ENCODE peak calls at places on chromosomes 13 and 19, in eight cellular contexts. U is DND-41, W is thoracic aorta, M is hepatocyte, G is lung, L is neural crest cell, A is PC-3, O is GM20000. J is an unnamed sample.
A peak's percentile ranks its signal among the peaks of the same experiment; 100 is the strongest.

GRCh38 chr13:20015763-20016162 is 57.2 kb downstream of the ZMYM2 start:
- DNase-seq in O (no peak), G (no peak), U (no peak), M (no peak), A (no peak), W (no peak), L (no peak), J (no peak)

GRCh38 chr13:39038569-39038898 is 278 bp downstream of the NHLRC3 start:
- DNase-seq in O (peak; percentile 24), M (no peak), A (peak; percentile 8), U (no peak), L (no peak), W (no peak), G (peak; percentile 36), J (no peak)

GRCh38 chr13:97243915-97244820 is 22.0 kb downstream of the MBNL2 start:
- DNase-seq in M (no peak), G (no peak), U (no peak), O (no peak), W (no peak), A (no peak), L (no peak), J (no peak)

GRCh38 chr13:63636231-63636993 is 2220.8 kb upstream of the PCDH20 start:
- DNase-seq in O (peak; percentile 5), M (no peak), W (no peak), A (peak; percentile 9), U (peak; percentile 7), L (no peak), G (no peak), J (no peak)

GRCh38 chr19:46660008-46660517 is 919 bp downstream of the DACT3 start:
- DNase-seq in O (no peak), M (peak; percentile 72), L (peak; percentile 26), U (no peak), G (no peak), W (no peak), A (no peak), J (no peak)

GRCh38 chr13:93368296-93368695 is 141.7 kb downstream of the GPC6 start:
- DNase-seq in G (no peak), L (no peak), A (no peak), O (no peak), M (no peak), U (no peak), W (no peak), J (no peak)

GRCh38 chr13:49298903-49299605 is 51.3 kb downstream of the CDADC1 start:
- DNase-seq in L (no peak), A (no peak), O (no peak), U (no peak), W (no peak), G (no peak), M (no peak), J (no peak)

GRCh38 chr13:32001392-32001768 is 30.2 kb upstream of the FRY start:
- DNase-seq in L (no peak), M (peak; percentile 50), G (no peak), W (no peak), U (peak; percentile 5), A (peak; percentile 60), O (peak; percentile 84), J (peak; percentile 71)

DNA sequence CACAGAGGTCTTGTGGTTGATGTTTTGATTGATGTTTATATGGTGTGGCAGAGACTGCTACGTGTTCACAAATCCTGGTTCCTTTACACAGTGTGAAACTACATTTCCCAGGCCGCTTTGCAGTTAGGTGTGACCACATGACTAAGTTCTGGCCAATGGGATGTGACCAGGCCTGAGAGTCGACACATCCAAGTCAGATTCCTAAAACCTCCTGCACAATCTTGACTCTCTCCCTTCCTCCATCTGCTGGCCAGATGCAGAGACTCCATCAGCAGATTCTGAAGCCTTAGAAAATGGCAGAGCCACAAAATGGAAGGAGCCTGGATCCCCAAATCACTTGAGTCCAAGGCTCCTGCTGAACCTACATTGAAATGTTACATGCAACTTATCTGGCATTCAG is 12.6 kb downstream of the CD37 start:
- DNase-seq in A (peak; percentile 58), M (peak; percentile 23), U (no peak), G (no peak), L (no peak), W (no peak), O (no peak), J (peak; percentile 58)
- TF ChIP-seq CTCF in A (peak; percentile 28), M (no peak), U (no peak), G (no peak), L (peak; percentile 22), W (peak; percentile 14), O (no peak), J (no peak)

DNA sequence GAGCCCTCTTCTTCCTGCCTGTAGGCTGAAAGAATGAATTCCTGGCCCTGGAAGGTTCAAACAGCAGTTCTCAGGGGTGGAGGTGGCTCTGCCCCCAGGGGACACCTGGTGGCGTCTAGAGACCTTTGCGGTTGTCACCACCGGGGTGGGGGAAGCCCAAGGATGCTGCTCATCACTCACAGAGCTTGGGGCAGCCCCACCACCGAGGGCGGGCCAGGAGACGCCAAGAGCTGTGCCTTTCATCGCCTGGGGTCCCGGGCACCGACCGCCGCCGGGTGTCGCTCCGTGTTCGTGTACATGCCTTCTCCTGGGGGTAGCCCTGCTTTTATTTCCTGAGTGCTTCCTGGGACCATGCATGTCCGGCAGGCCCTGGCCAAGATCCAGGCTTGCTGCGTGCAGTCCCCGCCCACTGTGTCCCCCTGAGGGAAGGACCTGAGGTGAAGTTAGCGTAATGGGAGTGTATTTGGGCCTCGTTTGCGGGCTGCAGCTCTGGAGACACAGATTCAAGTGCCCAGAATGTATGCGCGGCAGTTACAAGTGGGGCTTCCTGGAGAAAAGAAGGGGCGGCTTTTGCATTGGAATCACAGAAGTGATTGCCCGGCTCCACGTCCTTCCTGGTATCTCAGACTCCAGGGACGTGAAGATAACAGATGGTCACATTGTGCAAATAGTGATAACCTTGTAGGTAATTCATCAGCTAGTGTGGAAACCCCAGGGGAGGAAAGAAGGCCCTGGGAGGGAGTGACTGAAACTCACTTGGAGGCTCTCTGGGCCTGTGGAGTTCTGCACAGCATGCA is 7.8 kb downstream of the DOT1L start:
- DNase-seq in G (no peak), U (peak; percentile 44), L (no peak), A (no peak), O (peak; percentile 89), M (peak; percentile 72), W (no peak), J (no peak)
- TF ChIP-seq CTCF in G (no peak), U (peak; percentile 13), L (peak; percentile 29), A (peak; percentile 20), O (peak; percentile 3), M (peak; percentile 14), W (no peak), J (no peak)

DNA sequence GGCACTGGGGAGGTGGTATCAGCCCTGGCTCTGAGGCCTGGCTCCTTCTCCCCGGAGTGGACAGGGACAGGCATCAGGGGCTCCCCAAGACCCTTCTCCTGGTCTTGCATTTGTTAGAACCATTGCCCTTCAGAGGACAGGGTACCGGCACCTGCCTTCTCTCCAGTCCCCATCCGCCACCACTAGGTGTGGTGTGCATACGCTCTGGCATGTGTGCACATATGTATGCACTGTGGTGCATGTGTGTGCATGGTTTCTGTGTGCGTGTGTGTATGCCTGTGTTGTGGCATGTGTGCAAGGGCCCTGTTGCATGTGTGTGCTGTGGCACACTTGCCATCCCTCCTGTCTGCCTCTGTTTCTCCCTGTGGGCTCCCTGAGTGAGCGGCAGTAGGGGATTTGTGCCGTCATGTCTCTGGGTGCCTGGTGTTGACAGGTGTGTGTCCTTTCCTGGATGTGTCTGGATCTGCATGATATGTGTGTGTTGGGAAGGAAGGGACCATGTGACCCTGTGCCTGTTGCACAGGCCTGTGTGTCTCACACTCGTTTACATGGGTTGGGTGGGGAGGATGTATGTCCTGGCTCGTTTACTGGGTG is 9.3 kb downstream of the KCTD15 start:
- DNase-seq in W (no peak), A (no peak), G (no peak), U (no peak), O (no peak), L (no peak), M (no peak), J (no peak)
- TF ChIP-seq CTCF in W (no peak), A (no peak), G (no peak), U (no peak), O (no peak), L (no peak), M (no peak), J (no peak)

GRCh38 chr13:113243847-113244246 is 34.4 kb downstream of the CUL4A start:
- DNase-seq in U (no peak), A (no peak), L (no peak), W (no peak), M (no peak), G (no peak), O (no peak), J (no peak)

DNA sequence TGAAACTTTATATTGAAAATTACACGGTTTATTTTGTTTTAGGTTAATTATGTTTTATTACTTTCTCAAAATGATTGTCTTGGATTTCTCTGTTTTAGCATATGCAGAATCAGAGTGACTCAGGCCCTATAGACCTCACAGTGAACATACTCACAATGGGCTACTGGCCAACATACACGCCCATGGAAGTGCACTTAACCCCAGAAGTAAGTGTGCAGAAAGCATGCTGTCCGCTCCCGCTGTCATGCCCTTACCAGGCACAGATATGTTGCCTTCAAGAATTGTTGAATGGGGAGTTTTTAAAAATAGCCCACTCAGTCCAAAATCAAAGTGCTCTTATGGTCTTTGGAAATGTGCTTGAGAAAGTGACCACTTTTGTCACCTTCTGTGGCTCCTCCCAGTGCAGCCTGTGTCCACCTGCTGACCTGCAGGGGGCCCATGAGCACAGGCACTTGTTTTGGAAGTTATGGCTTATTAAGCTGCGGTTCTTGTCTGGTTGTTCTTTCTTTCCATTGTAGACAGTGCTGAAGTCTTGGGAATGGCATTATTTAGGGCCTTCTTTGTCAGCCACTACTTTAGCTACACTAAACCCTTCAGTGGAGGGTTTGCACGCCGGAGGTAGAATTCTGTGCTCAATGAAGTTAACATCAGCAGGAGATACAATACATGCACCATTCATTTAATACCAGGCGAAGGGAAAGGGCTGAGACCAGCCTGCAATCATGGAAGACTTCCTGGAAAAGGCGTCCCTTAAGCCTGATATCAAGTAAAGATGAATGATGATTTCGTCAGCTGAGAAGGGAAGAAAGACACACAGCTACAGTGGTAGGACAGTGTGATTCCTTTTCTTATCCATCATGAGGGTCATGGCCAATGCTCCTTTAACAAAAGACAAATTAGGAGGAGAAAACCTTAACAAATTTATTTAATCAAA is 36.7 kb downstream of the CUL4A start:
- DNase-seq in M (peak; percentile 22), A (peak; percentile 15), G (peak; percentile 50), O (no peak), L (no peak), U (no peak), W (no peak), J (peak; percentile 5)
- TF ChIP-seq CTCF in M (peak; percentile 32), A (peak; percentile 61), G (no peak), O (no peak), L (peak; percentile 52), U (no peak), W (no peak), J (no peak)

J was measured in MCF 10A.